ENCODE peak calls at places on chromosomes 2 and 18, in four cellular contexts. K, R, A and L are unnamed samples.

GRCh38 chr2:3325458-3326181 is 52.0 kb downstream of the EIPR1 start:
- DNase-seq in R (no peak), K (no peak), A (no peak), L (no peak)

GRCh38 chr2:127128508-127128907 is 21.6 kb upstream of the BIN1 start:
- DNase-seq in K (no peak), R (no peak), A (no peak), L (peak; percentile 62)

GRCh38 chr2:39437522-39438296 is 624 bp upstream of the MAP4K3 start:
- DNase-seq in R (peak; percentile 18), K (peak; percentile 56), A (no peak), L (peak; percentile 55)

GRCh38 chr2:177429688-177430325 is 37.2 kb downstream of the AGPS start:
- DNase-seq in R (no peak), A (no peak), K (no peak), L (no peak)

GRCh38 chr18:74499633-74500032 is 3.5 kb downstream of the CNDP2 start:
- DNase-seq in R (no peak), A (no peak), K (peak; percentile 49), L (peak; percentile 57)

GRCh38 chr2:189408294-189408693 is 33.0 kb upstream of the WDR75 start:
- DNase-seq in A (no peak), K (no peak), R (no peak), L (no peak)

GRCh38 chr2:220455389-220455788 is 828.0 kb downstream of the SLC4A3 start:
- DNase-seq in A (no peak), K (no peak), R (no peak), L (no peak)

GRCh38 chr2:7966032-7966431 is 715.8 kb upstream of the ID2 start:
- DNase-seq in K (no peak), A (no peak), R (no peak), L (no peak)

GRCh38 chr2:134549104-134549503 is 169.7 kb downstream of the TMEM163 start:
- DNase-seq in R (no peak), K (no peak), A (no peak), L (no peak)

GRCh38 chr18:56200381-56200831 is 438.0 kb downstream of the TXNL1 start:
- DNase-seq in R (no peak), A (no peak), K (no peak), L (no peak)

GRCh38 chr2:24635181-24635580 is 144.1 kb downstream of the NCOA1 start:
- DNase-seq in K (no peak), A (no peak), R (no peak), L (no peak)

GRCh38 chr2:41207578-41207977 is 755.7 kb upstream of the SLC8A1 start:
- DNase-seq in R (no peak), A (no peak), K (no peak), L (no peak)

DNA sequence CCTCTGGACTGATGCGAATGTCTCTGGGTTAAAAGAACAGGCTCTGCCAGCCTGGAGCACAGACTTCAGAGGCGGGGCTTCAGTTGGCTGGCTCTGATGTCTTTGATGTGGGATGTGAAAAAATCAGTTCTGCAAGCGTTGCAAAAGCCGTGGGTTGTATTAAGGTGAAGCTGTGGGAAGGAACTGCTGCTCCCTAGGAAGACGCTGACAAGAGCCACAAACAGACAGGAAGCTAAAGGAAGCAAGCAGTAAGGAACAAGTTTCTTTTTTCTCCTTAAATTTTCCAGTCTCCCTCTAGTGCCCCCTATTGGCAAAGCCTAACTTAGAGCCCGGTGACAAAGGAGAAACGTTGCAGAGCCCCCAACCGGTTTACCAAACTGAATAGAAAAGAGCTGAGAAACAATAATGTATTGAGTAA is 239.0 kb downstream of the CCDC178 start:
- DNase-seq in A (no peak), K (no peak), R (no peak), L (no peak)
- TF ChIP-seq CTCF in A (peak; percentile 38), K (no peak), R (no peak), L (peak; percentile 66)

DNA sequence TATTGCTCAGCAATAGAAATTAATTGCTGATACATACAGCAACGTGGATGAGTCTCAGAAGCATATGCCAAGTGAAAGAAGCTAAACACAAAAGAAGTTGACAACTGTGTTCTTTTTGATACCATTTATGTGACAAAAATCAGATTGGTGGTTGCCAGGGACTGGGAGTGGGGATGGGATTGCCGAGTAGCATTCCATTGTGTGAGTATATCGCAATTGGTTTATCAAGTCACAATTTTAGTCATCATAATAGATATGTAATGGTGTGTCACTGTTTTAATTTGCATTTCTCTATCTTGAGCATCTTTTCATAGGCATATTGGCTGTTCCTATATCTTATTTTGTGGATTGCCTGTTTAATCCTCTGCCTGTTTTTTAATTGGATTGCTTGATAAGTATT is 20.9 kb downstream of the STRADB start:
- DNase-seq in K (no peak), R (no peak), A (no peak), L (no peak)
- H3K4me3 ChIP-seq in K (no peak overlapping the region), R (no peak overlapping the region), A (no peak overlapping the region), L (no peak overlapping the region)

GRCh38 chr2:10423400-10423774 is 24.7 kb downstream of the ODC1 start:
- DNase-seq in R (no peak), K (no peak), A (no peak), L (no peak)
- H3K36me3 ChIP-seq in R (no peaks in the 10 kb centered on the region), K (peaks cover 33% of the 10 kb centered on the region), A (peaks cover 6% of the 10 kb centered on the region), L (no peaks in the 10 kb centered on the region)

GRCh38 chr2:100731535-100731981 is 88.4 kb upstream of the NPAS2 start:
- DNase-seq in R (no peak), A (no peak), K (no peak), L (no peak)

GRCh38 chr2:100736121-100736915 is 83.6 kb upstream of the NPAS2 start:
- DNase-seq in K (no peak), A (no peak), R (no peak), L (no peak)

GRCh38 chr2:100730290-100730868 is 89.6 kb upstream of the NPAS2 start:
- DNase-seq in R (peak; percentile 14), A (no peak), K (no peak), L (no peak)

GRCh38 chr2:100733344-100734187 is 86.4 kb upstream of the NPAS2 start:
- DNase-seq in A (no peak), K (no peak), R (peak; percentile 45), L (no peak)
- TF ChIP-seq CTCF in A (no peak), K (no peak), R (no peak), L (no peak)

GRCh38 chr2:12534646-12535263 is 182.0 kb upstream of the TRIB2 start:
- DNase-seq in K (no peak), R (no peak), A (no peak), L (no peak)
- H3K4me3 ChIP-seq in K (no peak overlapping the region), R (no peak overlapping the region), A (no peak overlapping the region), L (no peak overlapping the region)

GRCh38 chr2:239131521-239131920 is 269.3 kb downstream of the HDAC4 start:
- DNase-seq in R (no peak), K (no peak), A (no peak), L (no peak)

GRCh38 chr2:239129147-239129896 is 271.5 kb downstream of the HDAC4 start:
- DNase-seq in K (no peak), A (no peak), R (no peak), L (no peak)

GRCh38 chr2:239128706-239129105 is 272.1 kb downstream of the HDAC4 start:
- DNase-seq in A (no peak), K (no peak), R (no peak), L (no peak)

GRCh38 chr2:239130786-239131325 is 270.0 kb downstream of the HDAC4 start:
- DNase-seq in A (no peak), K (no peak), R (no peak), L (no peak)

DNA sequence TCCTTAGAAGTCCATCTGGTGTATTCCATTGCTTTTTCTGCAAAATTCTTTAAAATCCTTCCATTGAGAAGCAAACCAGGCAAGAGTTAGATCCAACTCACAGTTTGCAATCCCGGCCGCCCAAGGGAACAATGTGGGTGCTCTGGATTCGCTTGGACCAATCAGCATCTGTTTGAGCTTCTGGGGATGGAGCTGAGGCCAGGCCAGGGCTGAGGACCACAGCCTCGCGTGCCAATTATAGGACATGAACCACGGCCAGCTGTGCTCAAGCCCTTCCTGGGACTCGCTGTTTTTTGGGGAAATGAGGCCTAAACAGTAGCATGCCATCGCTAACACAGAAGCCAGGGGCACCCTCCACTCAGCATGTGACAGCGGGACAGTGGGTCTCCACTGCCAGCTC is 270.8 kb downstream of the HDAC4 start:
- DNase-seq in K (no peak), A (no peak), R (no peak), L (no peak)
- H3K36me3 ChIP-seq in K (peaks cover 24% of the 10 kb centered on the region), A (no peaks in the 10 kb centered on the region), R (no peaks in the 10 kb centered on the region), L (no peaks in the 10 kb centered on the region)

GRCh38 chr2:109318150-109318948 is 189.3 kb downstream of the SH3RF3 start:
- DNase-seq in A (no peak), R (peak; percentile 70), K (no peak), L (no peak)
- TF ChIP-seq CTCF in A (peak; percentile 35), R (no peak), K (no peak), L (no peak)

GRCh38 chr2:238321467-238321866 is 1.1 kb downstream of the TRAF3IP1 start:
- DNase-seq in R (no peak), K (no peak), A (no peak), L (no peak)

GRCh38 chr2:238320246-238320647 is at the start of gene TRAF3IP1:
- DNase-seq in K (peak; percentile 95), R (peak; percentile 83), A (peak; percentile 93), L (peak; percentile 87)

GRCh38 chr2:238325694-238326093 is 5.4 kb downstream of the TRAF3IP1 start:
- DNase-seq in R (no peak), K (no peak), A (no peak), L (no peak)

GRCh38 chr2:238320648-238321281 is 447 bp downstream of the TRAF3IP1 start:
- DNase-seq in A (peak; percentile 60), K (peak; percentile 48), R (no peak), L (no peak)

DNA sequence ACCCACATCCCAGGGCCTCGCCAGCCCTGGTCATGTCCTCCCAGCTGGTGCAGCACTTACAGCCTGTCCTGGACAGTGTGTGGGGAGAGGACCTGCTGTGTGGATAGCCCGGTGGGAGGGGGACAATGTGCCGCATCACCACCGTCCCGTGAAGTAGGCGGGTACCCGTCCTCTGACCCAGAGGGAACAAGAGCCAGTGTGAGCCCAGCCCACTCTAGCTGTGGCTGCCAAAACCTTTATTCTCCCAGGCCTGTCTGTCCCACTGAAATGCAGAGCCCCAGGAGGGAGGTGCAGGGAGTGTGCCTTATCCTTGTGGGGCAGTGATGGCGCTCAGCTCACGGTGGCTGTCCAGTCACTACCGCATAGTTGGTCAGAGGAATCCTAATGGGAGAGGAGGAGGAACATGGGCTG is 1.7 kb downstream of the TRAF3IP1 start:
- DNase-seq in K (no peak), R (no peak), A (peak; percentile 34), L (no peak)
- H3K4me3 ChIP-seq in K (no peak overlapping the region), R (no peak overlapping the region), A (no peak overlapping the region), L (no peak overlapping the region)